ENCODE peak calls at places on chromosome 9, in four cellular contexts. Q, U, A and I are unnamed samples.

GRCh38 chr9:111736714-111737113 is 58.0 kb downstream of the SHOC1 start:
- DNase-seq in Q (no peak), U (no peak), A (no peak), I (no peak)

GRCh38 chr9:75964431-75964830 is 74.0 kb downstream of the PCSK5 start:
- DNase-seq in Q (peak; percentile 89), U (no peak), A (no peak), I (no peak)

GRCh38 chr9:127519301-127520166 is 68.2 kb downstream of the LRSAM1 start:
- DNase-seq in Q (peak; percentile 97), U (peak; percentile 69), A (no peak), I (peak; percentile 94)

GRCh38 chr9:106891286-106891685 is 28.3 kb downstream of the ZNF462 start:
- DNase-seq in Q (no peak), U (no peak), A (no peak), I (no peak)

GRCh38 chr9:116342941-116343340 is 189.3 kb downstream of the PAPPA start:
- DNase-seq in Q (no peak), U (no peak), A (no peak), I (peak; percentile 25)

GRCh38 chr9:7143801-7144200 is 386.0 kb downstream of the KDM4C start:
- DNase-seq in Q (no peak), U (no peak), A (no peak), I (no peak)

GRCh38 chr9:18826248-18826647 is 206.8 kb downstream of the SAXO1 start:
- DNase-seq in Q (no peak), U (peak; percentile 63), A (no peak), I (no peak)

GRCh38 chr9:107638922-107639321 is 149.4 kb upstream of the KLF4 start:
- DNase-seq in Q (no peak), U (no peak), A (peak; percentile 48), I (peak; percentile 24)

GRCh38 chr9:136093331-136093986 is 1.6 kb downstream of the NACC2 start:
- DNase-seq in Q (no peak), U (peak; percentile 72), A (peak; percentile 54), I (peak; percentile 76)

GRCh38 chr9:91474656-91475055 is 51.0 kb upstream of the NFIL3 start:
- DNase-seq in Q (no peak), U (no peak), A (no peak), I (no peak)

GRCh38 chr9:89721971-89722530 is 117.2 kb downstream of the GADD45G start:
- DNase-seq in Q (no peak), U (no peak), A (no peak), I (no peak)

GRCh38 chr9:84007662-84008061 is 27.1 kb downstream of the RMI1 start:
- DNase-seq in Q (no peak), U (no peak), A (no peak), I (no peak)

GRCh38 chr9:3527653-3527960 is 1.8 kb upstream of the RFX3 start:
- DNase-seq in Q (no peak), U (no peak), A (no peak), I (no peak)

GRCh38 chr9:15834541-15834940 is 281.7 kb downstream of the CCDC171 start:
- DNase-seq in Q (no peak), U (no peak), A (peak; percentile 41), I (no peak)

GRCh38 chr9:136729144-136729543 is 13.6 kb downstream of the LCN10 start:
- DNase-seq in Q (no peak), U (no peak), A (no peak), I (peak; percentile 68)

GRCh38 chr9:13587581-13587980 is 308.1 kb upstream of the MPDZ start:
- DNase-seq in Q (no peak), U (no peak), A (no peak), I (no peak)

GRCh38 chr9:2576631-2577030 is 45.0 kb upstream of the VLDLR start:
- DNase-seq in Q (no peak), U (no peak), A (no peak), I (no peak)

GRCh38 chr9:20321683-20322082 is 300.6 kb downstream of the MLLT3 start:
- DNase-seq in Q (no peak), U (no peak), A (no peak), I (no peak)

DNA sequence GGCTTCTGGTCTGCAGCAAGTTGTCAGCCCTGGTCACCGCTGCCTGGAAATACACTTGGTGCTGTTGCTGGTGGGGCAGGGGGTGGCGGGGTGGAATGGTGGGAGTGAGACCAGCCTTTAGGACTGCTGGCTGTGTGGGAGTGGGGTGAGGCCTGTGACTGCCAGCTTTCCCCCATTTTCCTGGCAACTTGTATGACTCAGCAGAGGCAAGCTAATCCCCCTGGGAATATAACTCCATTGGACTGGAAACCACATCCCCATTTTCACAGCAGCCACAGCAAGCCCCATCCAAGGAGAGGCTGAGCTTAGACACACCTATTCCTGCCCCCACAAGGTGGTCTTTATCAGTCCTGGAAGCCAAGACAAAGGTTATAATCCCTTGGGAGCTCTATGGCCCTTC is 533.7 kb upstream of the CYLC2 start:
- DNase-seq in Q (no peak), U (peak; percentile 56), A (no peak), I (no peak)
- H3K9me3 ChIP-seq in Q (peaks cover 3% of the 10 kb centered on the region), U (peaks cover 24% of the 10 kb centered on the region), A (no peaks in the 10 kb centered on the region), I (no peaks in the 10 kb centered on the region)

DNA sequence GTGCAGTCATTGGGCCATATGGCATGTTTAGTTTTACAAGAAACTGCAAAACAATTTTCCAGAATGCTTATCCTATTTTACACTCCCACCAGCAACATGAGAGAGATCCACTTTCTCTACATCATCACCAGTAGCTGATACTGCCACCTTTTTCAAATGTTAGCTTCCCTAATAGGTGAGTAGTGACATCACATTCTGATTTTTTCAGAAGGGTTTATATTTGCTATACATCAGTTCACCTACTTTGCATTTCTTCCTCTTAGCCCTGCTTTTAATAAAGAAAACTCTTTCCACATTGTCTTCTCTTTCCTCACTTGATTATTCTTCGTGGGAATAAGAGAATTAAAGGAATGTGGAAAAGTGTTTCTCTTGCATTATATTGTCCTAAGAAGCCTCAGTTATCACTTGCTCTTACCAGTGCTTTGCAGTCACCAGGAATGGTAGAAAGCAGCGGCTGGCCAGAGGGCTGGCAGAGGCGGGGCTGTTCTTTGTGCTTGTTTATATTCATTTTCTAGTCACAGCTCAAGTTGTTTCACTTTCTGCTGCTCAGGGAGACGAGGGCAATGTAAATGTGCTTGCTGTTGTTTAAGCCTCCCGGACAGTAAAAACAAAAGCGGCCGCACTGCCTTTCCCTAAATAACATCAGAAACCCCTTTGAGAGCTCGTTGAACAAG is 164.8 kb downstream of the HSD17B3 start:
- DNase-seq in Q (no peak), U (peak; percentile 74), A (peak; percentile 79), I (peak; percentile 67)
- H3K4me3 ChIP-seq in Q (no peak overlapping the region), U (no peak overlapping the region), A (peak overlapping the region; percentile 24), I (peak overlapping the region; percentile 17)

GRCh38 chr9:97857603-97858392 is 4.8 kb downstream of the FOXE1 start:
- DNase-seq in Q (no peak), U (peak; percentile 75), A (no peak), I (no peak)
- H3K27me3 ChIP-seq in Q (peaks cover 53% of the 10 kb centered on the region), U (peaks cover 100% of the 10 kb centered on the region), A (peaks cover 100% of the 10 kb centered on the region), I (peaks cover 2% of the 10 kb centered on the region)

GRCh38 chr9:40913096-40913719 is 215.3 kb downstream of the FOXD4L6 start:
- DNase-seq in Q (no peak), U (no peak), A (no peak), I (no peak)

GRCh38 chr9:40909821-40910220 is 218.7 kb downstream of the FOXD4L6 start:
- DNase-seq in Q (no peak), U (no peak), A (no peak), I (no peak)

GRCh38 chr9:40911647-40912046 is 216.8 kb downstream of the FOXD4L6 start:
- DNase-seq in Q (no peak), U (no peak), A (no peak), I (no peak)

GRCh38 chr9:40907657-40908624 is 220.5 kb downstream of the FOXD4L6 start:
- DNase-seq in Q (no peak), U (peak; percentile 15), A (no peak), I (no peak)
- H3K9me3 ChIP-seq in Q (peaks cover 12% of the 10 kb centered on the region), U (peaks cover 79% of the 10 kb centered on the region), A (peaks cover 100% of the 10 kb centered on the region), I (peaks cover 5% of the 10 kb centered on the region)

GRCh38 chr9:93061260-93061751 is 2.8 kb downstream of the SUSD3 start:
- DNase-seq in Q (no peak), U (no peak), A (no peak), I (no peak)

GRCh38 chr9:93064392-93065124 is 6.1 kb downstream of the SUSD3 start:
- DNase-seq in Q (peak; percentile 26), U (peak; percentile 63), A (peak; percentile 57), I (no peak)

GRCh38 chr9:93061791-93062299 is 3.3 kb downstream of the SUSD3 start:
- DNase-seq in Q (no peak), U (peak; percentile 74), A (peak; percentile 48), I (no peak)

GRCh38 chr9:93060746-93061259 is 2.3 kb downstream of the SUSD3 start:
- DNase-seq in Q (no peak), U (no peak), A (peak; percentile 52), I (peak; percentile 96)

DNA sequence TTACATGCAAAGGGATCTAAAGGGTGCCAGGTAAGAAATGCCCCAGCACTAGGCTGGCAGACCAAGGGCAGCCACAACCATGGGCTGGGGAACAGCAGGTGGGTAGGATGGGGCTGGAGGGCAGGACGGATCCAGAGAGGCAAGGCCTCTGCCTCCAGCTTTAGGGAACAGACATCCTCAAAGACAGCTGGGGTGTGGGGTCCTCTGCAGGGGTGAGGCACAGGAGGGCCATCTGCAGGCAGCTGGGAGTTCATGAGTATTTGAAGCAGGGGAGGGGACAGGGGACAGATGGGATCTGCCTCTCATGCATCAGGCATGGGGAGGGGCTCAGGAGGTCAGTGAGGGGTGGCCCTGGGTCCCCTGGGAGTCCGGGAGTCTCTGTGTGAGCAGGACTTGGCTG is 3.9 kb downstream of the SUSD3 start:
- DNase-seq in Q (no peak), U (peak; percentile 59), A (no peak), I (no peak)
- H3K4me3 ChIP-seq in Q (no peak overlapping the region), U (no peak overlapping the region), A (no peak overlapping the region), I (no peak overlapping the region)

GRCh38 chr9:132776268-132776667 is 101.8 kb downstream of the AK8 start:
- DNase-seq in Q (no peak), U (peak; percentile 30), A (no peak), I (no peak)

GRCh38 chr9:132774886-132775285 is 103.2 kb downstream of the AK8 start:
- DNase-seq in Q (no peak), U (peak; percentile 7), A (no peak), I (no peak)

GRCh38 chr9:132780230-132781007 is 97.7 kb downstream of the AK8 start:
- DNase-seq in Q (no peak), U (peak; percentile 33), A (no peak), I (no peak)

GRCh38 chr9:132773764-132774339 is 103.6 kb downstream of the GTF3C4 start:
- DNase-seq in Q (no peak), U (peak; percentile 26), A (no peak), I (no peak)

GRCh38 chr9:132776891-132777290 is 101.2 kb downstream of the AK8 start:
- DNase-seq in Q (no peak), U (no peak), A (no peak), I (no peak)
- H3K27me3 ChIP-seq in Q (no peaks in the 10 kb centered on the region), U (peaks cover 6% of the 10 kb centered on the region), A (no peaks in the 10 kb centered on the region), I (no peaks in the 10 kb centered on the region)

GRCh38 chr9:34734720-34735119 is 24.8 kb upstream of the CCL21 start:
- DNase-seq in Q (no peak), U (peak; percentile 10), A (no peak), I (no peak)

GRCh38 chr9:34732886-34733285 is 22.9 kb upstream of the CCL21 start:
- DNase-seq in Q (no peak), U (no peak), A (no peak), I (no peak)

GRCh38 chr9:34737677-34738260 is 27.8 kb upstream of the CCL21 start:
- DNase-seq in Q (no peak), U (no peak), A (no peak), I (no peak)

DNA sequence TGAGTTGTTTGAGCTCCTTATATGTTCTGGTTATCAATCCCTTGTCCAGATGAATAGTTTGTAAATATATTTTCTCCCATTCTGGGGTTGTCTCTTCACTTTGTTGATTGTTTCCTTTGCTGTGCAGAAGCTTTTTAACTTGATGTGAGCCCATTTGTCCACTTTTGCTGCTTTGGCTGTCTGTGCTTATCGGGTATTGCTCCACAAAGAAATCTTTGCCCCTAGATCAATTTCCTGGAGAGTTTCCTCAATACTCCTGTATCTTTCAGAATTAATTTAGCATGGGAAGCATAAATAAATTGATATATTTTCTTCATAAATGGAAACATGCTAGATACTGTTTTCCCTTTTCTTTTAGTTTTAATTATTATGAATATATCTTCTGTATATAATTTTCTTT is 22.5 kb upstream of the CCL21 start:
- DNase-seq in Q (no peak), U (no peak), A (no peak), I (no peak)
- H3K9me3 ChIP-seq in Q (no peaks in the 10 kb centered on the region), U (no peaks in the 10 kb centered on the region), A (no peaks in the 10 kb centered on the region), I (no peaks in the 10 kb centered on the region)